ENCODE peak calls at places on chromosomes 13 and 19, in eight cellular contexts. One of them, this sample, is unnamed.

GRCh38 chr13:31424130-31424729 is 224.5 kb downstream of the B3GLCT start:
- DNase-seq in kidney glomerular epithelial cell: peak; percentile 73
- DNase-seq in NCI-H1417: peak; percentile 55
- DNase-seq in GM12878: peak; percentile 13
- DNase-seq in AG09309: peak; percentile 51
- DNase-seq in iris pigment epithelial cell: peak; percentile 75
- DNase-seq in CD4-positive, CD25-positive, alpha-beta regulatory T cell: no peak
- DNase-seq in M059J: peak; percentile 70
- DNase-seq in this sample: peak; percentile 83

GRCh38 chr19:19459707-19460251 is 54.3 kb downstream of the GATAD2A start:
- DNase-seq in kidney glomerular epithelial cell: no peak
- DNase-seq in NCI-H1417: no peak
- DNase-seq in GM12878: no peak
- DNase-seq in AG09309: peak; percentile 25
- DNase-seq in iris pigment epithelial cell: peak; percentile 69
- DNase-seq in CD4-positive, CD25-positive, alpha-beta regulatory T cell: peak; percentile 49
- DNase-seq in M059J: peak; percentile 74
- DNase-seq in this sample: peak; percentile 81

GRCh38 chr13:102400619-102401125 is 1.2 kb downstream of the FGF14 start:
- DNase-seq in kidney glomerular epithelial cell: no peak
- DNase-seq in NCI-H1417: no peak
- DNase-seq in GM12878: no peak
- DNase-seq in AG09309: no peak
- DNase-seq in iris pigment epithelial cell: no peak
- DNase-seq in CD4-positive, CD25-positive, alpha-beta regulatory T cell: no peak
- DNase-seq in M059J: no peak
- DNase-seq in this sample: peak; percentile 64

GRCh38 chr13:99955747-99956472 is 15.7 kb downstream of the ZIC5 start:
- DNase-seq in kidney glomerular epithelial cell: no peak
- DNase-seq in NCI-H1417: no peak
- DNase-seq in GM12878: no peak
- DNase-seq in AG09309: no peak
- DNase-seq in iris pigment epithelial cell: peak; percentile 32
- DNase-seq in CD4-positive, CD25-positive, alpha-beta regulatory T cell: no peak
- DNase-seq in M059J: peak; percentile 39
- DNase-seq in this sample: no peak

GRCh38 chr19:17340302-17340870 is 3.0 kb downstream of the GTPBP3 start:
- DNase-seq in kidney glomerular epithelial cell: no peak
- DNase-seq in NCI-H1417: no peak
- DNase-seq in GM12878: no peak
- DNase-seq in AG09309: no peak
- DNase-seq in iris pigment epithelial cell: no peak
- DNase-seq in CD4-positive, CD25-positive, alpha-beta regulatory T cell: no peak
- DNase-seq in M059J: no peak
- DNase-seq in this sample: no peak

GRCh38 chr13:45393941-45394570 is 24.1 kb downstream of the SLC25A30 start:
- DNase-seq in kidney glomerular epithelial cell: peak; percentile 28
- DNase-seq in NCI-H1417: peak; percentile 31
- DNase-seq in GM12878: no peak
- DNase-seq in AG09309: no peak
- DNase-seq in iris pigment epithelial cell: peak; percentile 58
- DNase-seq in CD4-positive, CD25-positive, alpha-beta regulatory T cell: no peak
- DNase-seq in M059J: peak; percentile 50
- DNase-seq in this sample: no peak

GRCh38 chr13:112826565-112826964 is 136.7 kb downstream of the ATP11A start:
- DNase-seq in kidney glomerular epithelial cell: no peak
- DNase-seq in NCI-H1417: no peak
- DNase-seq in GM12878: no peak
- DNase-seq in AG09309: no peak
- DNase-seq in iris pigment epithelial cell: no peak
- DNase-seq in CD4-positive, CD25-positive, alpha-beta regulatory T cell: no peak
- DNase-seq in M059J: no peak
- DNase-seq in this sample: no peak

GRCh38 chr19:46209051-46209450 is 20.5 kb upstream of the IGFL1 start:
- DNase-seq in kidney glomerular epithelial cell: no peak
- DNase-seq in NCI-H1417: no peak
- DNase-seq in GM12878: no peak
- DNase-seq in AG09309: no peak
- DNase-seq in iris pigment epithelial cell: no peak
- DNase-seq in CD4-positive, CD25-positive, alpha-beta regulatory T cell: no peak
- DNase-seq in M059J: no peak
- DNase-seq in this sample: no peak

GRCh38 chr13:109344552-109345157 is 441.7 kb downstream of the IRS2 start:
- DNase-seq in kidney glomerular epithelial cell: peak; percentile 46
- DNase-seq in NCI-H1417: no peak
- DNase-seq in GM12878: no peak
- DNase-seq in AG09309: no peak
- DNase-seq in iris pigment epithelial cell: peak; percentile 67
- DNase-seq in CD4-positive, CD25-positive, alpha-beta regulatory T cell: no peak
- DNase-seq in M059J: peak; percentile 72
- DNase-seq in this sample: no peak

GRCh38 chr19:11142528-11143171 is 12.9 kb downstream of the SPC24 start:
- DNase-seq in kidney glomerular epithelial cell: peak; percentile 90
- DNase-seq in NCI-H1417: no peak
- DNase-seq in GM12878: no peak
- DNase-seq in AG09309: peak; percentile 73
- DNase-seq in iris pigment epithelial cell: peak; percentile 93
- DNase-seq in CD4-positive, CD25-positive, alpha-beta regulatory T cell: no peak
- DNase-seq in M059J: peak; percentile 95
- DNase-seq in this sample: peak; percentile 95

GRCh38 chr13:26838821-26839220 is 78.2 kb upstream of the GPR12 start:
- DNase-seq in kidney glomerular epithelial cell: no peak
- DNase-seq in NCI-H1417: no peak
- DNase-seq in GM12878: no peak
- DNase-seq in AG09309: no peak
- DNase-seq in iris pigment epithelial cell: no peak
- DNase-seq in CD4-positive, CD25-positive, alpha-beta regulatory T cell: no peak
- DNase-seq in M059J: no peak
- DNase-seq in this sample: no peak

GRCh38 chr13:80141114-80141849 is 199.6 kb downstream of the SPRY2 start:
- DNase-seq in kidney glomerular epithelial cell: peak; percentile 24
- DNase-seq in NCI-H1417: no peak
- DNase-seq in GM12878: no peak
- DNase-seq in AG09309: no peak
- DNase-seq in iris pigment epithelial cell: peak; percentile 80
- DNase-seq in CD4-positive, CD25-positive, alpha-beta regulatory T cell: no peak
- DNase-seq in M059J: peak; percentile 48
- DNase-seq in this sample: no peak

GRCh38 chr13:65063753-65064152 is 2166.4 kb downstream of the PCDH9 start:
- DNase-seq in kidney glomerular epithelial cell: peak; percentile 9
- DNase-seq in NCI-H1417: no peak
- DNase-seq in GM12878: no peak
- DNase-seq in AG09309: no peak
- DNase-seq in iris pigment epithelial cell: no peak
- DNase-seq in CD4-positive, CD25-positive, alpha-beta regulatory T cell: no peak
- DNase-seq in M059J: peak; percentile 12
- DNase-seq in this sample: no peak

GRCh38 chr19:12841094-12841493 is 2.8 kb downstream of the MAST1 start:
- DNase-seq in kidney glomerular epithelial cell: no peak
- DNase-seq in NCI-H1417: peak; percentile 84
- DNase-seq in GM12878: no peak
- DNase-seq in AG09309: no peak
- DNase-seq in iris pigment epithelial cell: no peak
- DNase-seq in CD4-positive, CD25-positive, alpha-beta regulatory T cell: no peak
- DNase-seq in M059J: no peak
- DNase-seq in this sample: no peak

GRCh38 chr13:20495087-20496023 is 30.3 kb downstream of the CRYL1 start:
- DNase-seq in kidney glomerular epithelial cell: peak; percentile 46
- DNase-seq in NCI-H1417: peak; percentile 52
- DNase-seq in GM12878: peak; percentile 40
- DNase-seq in AG09309: peak; percentile 43
- DNase-seq in iris pigment epithelial cell: peak; percentile 58
- DNase-seq in CD4-positive, CD25-positive, alpha-beta regulatory T cell: peak; percentile 48
- DNase-seq in M059J: peak; percentile 60
- DNase-seq in this sample: peak; percentile 76

GRCh38 chr13:30154931-30155330 is 152.4 kb downstream of the KATNAL1 start:
- DNase-seq in kidney glomerular epithelial cell: no peak
- DNase-seq in NCI-H1417: no peak
- DNase-seq in GM12878: no peak
- DNase-seq in AG09309: no peak
- DNase-seq in iris pigment epithelial cell: no peak
- DNase-seq in CD4-positive, CD25-positive, alpha-beta regulatory T cell: no peak
- DNase-seq in M059J: no peak
- DNase-seq in this sample: no peak

GRCh38 chr13:30331331-30331771 is 24.0 kb upstream of the KATNAL1 start:
- DNase-seq in kidney glomerular epithelial cell: no peak
- DNase-seq in NCI-H1417: no peak
- DNase-seq in GM12878: no peak
- DNase-seq in AG09309: no peak
- DNase-seq in iris pigment epithelial cell: no peak
- DNase-seq in CD4-positive, CD25-positive, alpha-beta regulatory T cell: no peak
- DNase-seq in M059J: peak; percentile 36
- DNase-seq in this sample: no peak

GRCh38 chr19:11286312-11286974 is 9.5 kb upstream of the TSPAN16 start:
- DNase-seq in kidney glomerular epithelial cell: no peak
- DNase-seq in NCI-H1417: no peak
- DNase-seq in GM12878: no peak
- DNase-seq in AG09309: no peak
- DNase-seq in iris pigment epithelial cell: peak; percentile 23
- DNase-seq in CD4-positive, CD25-positive, alpha-beta regulatory T cell: no peak
- DNase-seq in M059J: no peak
- DNase-seq in this sample: no peak

GRCh38 chr19:28466107-28467045 is 746.6 kb downstream of the UQCRFS1 start:
- DNase-seq in kidney glomerular epithelial cell: peak; percentile 73
- DNase-seq in NCI-H1417: peak; percentile 55
- DNase-seq in GM12878: no peak
- DNase-seq in AG09309: peak; percentile 17
- DNase-seq in iris pigment epithelial cell: peak; percentile 7
- DNase-seq in CD4-positive, CD25-positive, alpha-beta regulatory T cell: no peak
- DNase-seq in M059J: peak; percentile 5
- DNase-seq in this sample: no peak

GRCh38 chr13:41883147-41883546 is 77.8 kb downstream of the VWA8 start:
- DNase-seq in kidney glomerular epithelial cell: no peak
- DNase-seq in NCI-H1417: no peak
- DNase-seq in GM12878: no peak
- DNase-seq in AG09309: no peak
- DNase-seq in iris pigment epithelial cell: no peak
- DNase-seq in CD4-positive, CD25-positive, alpha-beta regulatory T cell: no peak
- DNase-seq in M059J: no peak
- DNase-seq in this sample: no peak

GRCh38 chr13:23992722-23993438 is 95.6 kb upstream of the C1QTNF9B start:
- DNase-seq in kidney glomerular epithelial cell: no peak
- DNase-seq in NCI-H1417: no peak
- DNase-seq in GM12878: no peak
- DNase-seq in AG09309: no peak
- DNase-seq in iris pigment epithelial cell: no peak
- DNase-seq in CD4-positive, CD25-positive, alpha-beta regulatory T cell: no peak
- DNase-seq in M059J: no peak
- DNase-seq in this sample: no peak

GRCh38 chr19:2627319-2627829 is 75.1 kb downstream of the GNG7 start:
- DNase-seq in kidney glomerular epithelial cell: peak; percentile 99
- DNase-seq in NCI-H1417: no peak
- DNase-seq in GM12878: no peak
- DNase-seq in AG09309: peak; percentile 92
- DNase-seq in iris pigment epithelial cell: peak; percentile 99
- DNase-seq in CD4-positive, CD25-positive, alpha-beta regulatory T cell: no peak
- DNase-seq in M059J: peak; percentile 99
- DNase-seq in this sample: peak; percentile 97

GRCh38 chr13:110641055-110642015 is 26.0 kb downstream of the NAXD start:
- DNase-seq in kidney glomerular epithelial cell: no peak
- DNase-seq in NCI-H1417: no peak
- DNase-seq in GM12878: no peak
- DNase-seq in AG09309: no peak
- DNase-seq in iris pigment epithelial cell: peak; percentile 31
- DNase-seq in CD4-positive, CD25-positive, alpha-beta regulatory T cell: no peak
- DNase-seq in M059J: no peak
- DNase-seq in this sample: no peak

GRCh38 chr19:12825259-12826131 is 8.9 kb downstream of the RTBDN start:
- DNase-seq in kidney glomerular epithelial cell: no peak
- DNase-seq in NCI-H1417: peak; percentile 18
- DNase-seq in GM12878: no peak
- DNase-seq in AG09309: no peak
- DNase-seq in iris pigment epithelial cell: no peak
- DNase-seq in CD4-positive, CD25-positive, alpha-beta regulatory T cell: no peak
- DNase-seq in M059J: no peak
- DNase-seq in this sample: no peak

GRCh38 chr13:26558074-26558805 is 757 bp downstream of the WASF3 start:
- DNase-seq in kidney glomerular epithelial cell: peak; percentile 20
- DNase-seq in NCI-H1417: no peak
- DNase-seq in GM12878: no peak
- DNase-seq in AG09309: no peak
- DNase-seq in iris pigment epithelial cell: peak; percentile 12
- DNase-seq in CD4-positive, CD25-positive, alpha-beta regulatory T cell: no peak
- DNase-seq in M059J: no peak
- DNase-seq in this sample: no peak

GRCh38 chr13:27713767-27714166 is 78.5 kb upstream of the GSX1 start:
- DNase-seq in kidney glomerular epithelial cell: no peak
- DNase-seq in NCI-H1417: no peak
- DNase-seq in GM12878: no peak
- DNase-seq in AG09309: no peak
- DNase-seq in iris pigment epithelial cell: no peak
- DNase-seq in CD4-positive, CD25-positive, alpha-beta regulatory T cell: no peak
- DNase-seq in M059J: no peak
- DNase-seq in this sample: no peak

GRCh38 chr19:1938071-1938470 is 2.9 kb upstream of the CSNK1G2 start:
- DNase-seq in kidney glomerular epithelial cell: no peak
- DNase-seq in NCI-H1417: no peak
- DNase-seq in GM12878: no peak
- DNase-seq in AG09309: no peak
- DNase-seq in iris pigment epithelial cell: no peak
- DNase-seq in CD4-positive, CD25-positive, alpha-beta regulatory T cell: no peak
- DNase-seq in M059J: no peak
- DNase-seq in this sample: no peak

GRCh38 chr13:40503966-40504591 is 162.4 kb downstream of the FOXO1 start:
- DNase-seq in kidney glomerular epithelial cell: peak; percentile 99
- DNase-seq in NCI-H1417: no peak
- DNase-seq in GM12878: no peak
- DNase-seq in AG09309: peak; percentile 64
- DNase-seq in iris pigment epithelial cell: peak; percentile 84
- DNase-seq in CD4-positive, CD25-positive, alpha-beta regulatory T cell: no peak
- DNase-seq in M059J: peak; percentile 92
- DNase-seq in this sample: peak; percentile 59

GRCh38 chr13:101618440-101619187 is 166.1 kb downstream of the ITGBL1 start:
- DNase-seq in kidney glomerular epithelial cell: no peak
- DNase-seq in NCI-H1417: no peak
- DNase-seq in GM12878: no peak
- DNase-seq in AG09309: no peak
- DNase-seq in iris pigment epithelial cell: no peak
- DNase-seq in CD4-positive, CD25-positive, alpha-beta regulatory T cell: no peak
- DNase-seq in M059J: no peak
- DNase-seq in this sample: no peak

GRCh38 chr13:114132419-114133121 is at the start of gene RASA3:
- DNase-seq in kidney glomerular epithelial cell: peak; percentile 47
- DNase-seq in NCI-H1417: peak; percentile 63
- DNase-seq in GM12878: no peak
- DNase-seq in AG09309: no peak
- DNase-seq in iris pigment epithelial cell: peak; percentile 91
- DNase-seq in CD4-positive, CD25-positive, alpha-beta regulatory T cell: peak; percentile 73
- DNase-seq in M059J: peak; percentile 72
- DNase-seq in this sample: no peak

GRCh38 chr13:29924482-29924884 is 74.1 kb upstream of the UBL3 start:
- DNase-seq in kidney glomerular epithelial cell: peak; percentile 87
- DNase-seq in NCI-H1417: peak; percentile 52
- DNase-seq in GM12878: no peak
- DNase-seq in AG09309: peak; percentile 29
- DNase-seq in iris pigment epithelial cell: peak; percentile 83
- DNase-seq in CD4-positive, CD25-positive, alpha-beta regulatory T cell: no peak
- DNase-seq in M059J: peak; percentile 81
- DNase-seq in this sample: no peak

GRCh38 chr19:55069137-55069858 is 6.3 kb upstream of the RDH13 start:
- DNase-seq in kidney glomerular epithelial cell: no peak
- DNase-seq in NCI-H1417: no peak
- DNase-seq in GM12878: no peak
- DNase-seq in AG09309: no peak
- DNase-seq in iris pigment epithelial cell: peak; percentile 28
- DNase-seq in CD4-positive, CD25-positive, alpha-beta regulatory T cell: no peak
- DNase-seq in M059J: peak; percentile 24
- DNase-seq in this sample: no peak

This sample was measured in right atrium auricular region.